ENCODE peak calls at places on chromosomes 11 and 22, in five cellular contexts. One of them, this sample, is unnamed.

GRCh38 chr22:37534445-37534844 is 15.2 kb upstream of the CARD10 start:
- DNase-seq in mesendoderm: no peak
- DNase-seq in IMR-90: no peak
- DNase-seq in H1: no peak
- DNase-seq in mesenchymal stem cell: no peak
- DNase-seq in this sample: no peak

GRCh38 chr11:34214961-34215805 is 109.8 kb downstream of the NAT10 start:
- DNase-seq in mesendoderm: peak; percentile 58
- DNase-seq in IMR-90: peak; percentile 78
- DNase-seq in H1: no peak
- DNase-seq in mesenchymal stem cell: peak; percentile 32
- DNase-seq in this sample: no peak

GRCh38 chr11:113401718-113402117 is 14.1 kb downstream of the ANKK1 start:
- DNase-seq in mesendoderm: no peak
- DNase-seq in IMR-90: no peak
- DNase-seq in H1: no peak
- DNase-seq in mesenchymal stem cell: no peak
- DNase-seq in this sample: no peak

GRCh38 chr22:43088979-43089717 is at the start of gene TTLL1:
- DNase-seq in mesendoderm: peak; percentile 94
- DNase-seq in IMR-90: peak; percentile 75
- DNase-seq in H1: peak; percentile 95
- DNase-seq in mesenchymal stem cell: peak; percentile 87
- DNase-seq in this sample: peak; percentile 62

GRCh38 chr11:32931605-32932004 is 39.0 kb downstream of the QSER1 start:
- DNase-seq in mesendoderm: no peak
- DNase-seq in IMR-90: peak; percentile 3
- DNase-seq in H1: no peak
- DNase-seq in mesenchymal stem cell: no peak
- DNase-seq in this sample: no peak

GRCh38 chr11:10925149-10925926 is 67.5 kb upstream of the ZBED5 start:
- DNase-seq in mesendoderm: peak; percentile 86
- DNase-seq in IMR-90: no peak
- DNase-seq in H1: no peak
- DNase-seq in mesenchymal stem cell: no peak
- DNase-seq in this sample: no peak

GRCh38 chr11:55497068-55497467 is 57.2 kb upstream of the OR4C15 start:
- DNase-seq in mesendoderm: no peak
- DNase-seq in IMR-90: no peak
- DNase-seq in H1: no peak
- DNase-seq in mesenchymal stem cell: no peak
- DNase-seq in this sample: no peak

GRCh38 chr11:10728154-10728553 is 22.9 kb upstream of the CTR9 start:
- DNase-seq in mesendoderm: peak; percentile 26
- DNase-seq in IMR-90: no peak
- DNase-seq in H1: no peak
- DNase-seq in mesenchymal stem cell: peak; percentile 41
- DNase-seq in this sample: no peak

GRCh38 chr22:34414467-34415440 is 494.5 kb upstream of the LARGE1 start:
- DNase-seq in mesendoderm: peak; percentile 98
- DNase-seq in IMR-90: no peak
- DNase-seq in H1: peak; percentile 77
- DNase-seq in mesenchymal stem cell: no peak
- DNase-seq in this sample: peak; percentile 87

GRCh38 chr22:49568751-49569285 is 258.9 kb downstream of the BRD1 start:
- DNase-seq in mesendoderm: no peak
- DNase-seq in IMR-90: no peak
- DNase-seq in H1: peak; percentile 48
- DNase-seq in mesenchymal stem cell: no peak
- DNase-seq in this sample: no peak

GRCh38 chr11:123122341-123122740 is 60.4 kb upstream of the HSPA8 start:
- DNase-seq in mesendoderm: no peak
- DNase-seq in IMR-90: peak; percentile 78
- DNase-seq in H1: no peak
- DNase-seq in mesenchymal stem cell: peak; percentile 90
- DNase-seq in this sample: no peak

GRCh38 chr11:70486731-70487130 is 88.4 kb downstream of the CTTN start:
- DNase-seq in mesendoderm: no peak
- DNase-seq in IMR-90: no peak
- DNase-seq in H1: no peak
- DNase-seq in mesenchymal stem cell: no peak
- DNase-seq in this sample: no peak

GRCh38 chr11:7499046-7499445 is 13.7 kb downstream of the OLFML1 start:
- DNase-seq in mesendoderm: no peak
- DNase-seq in IMR-90: no peak
- DNase-seq in H1: no peak
- DNase-seq in mesenchymal stem cell: no peak
- DNase-seq in this sample: no peak

GRCh38 chr11:17779861-17780594 is 45.4 kb downstream of the KCNC1 start:
- DNase-seq in mesendoderm: no peak
- DNase-seq in IMR-90: no peak
- DNase-seq in H1: no peak
- DNase-seq in mesenchymal stem cell: no peak
- DNase-seq in this sample: no peak

GRCh38 chr11:27204527-27204926 is 158.5 kb downstream of the CCDC34 start:
- DNase-seq in mesendoderm: no peak
- DNase-seq in IMR-90: no peak
- DNase-seq in H1: peak; percentile 63
- DNase-seq in mesenchymal stem cell: no peak
- DNase-seq in this sample: no peak

DNA sequence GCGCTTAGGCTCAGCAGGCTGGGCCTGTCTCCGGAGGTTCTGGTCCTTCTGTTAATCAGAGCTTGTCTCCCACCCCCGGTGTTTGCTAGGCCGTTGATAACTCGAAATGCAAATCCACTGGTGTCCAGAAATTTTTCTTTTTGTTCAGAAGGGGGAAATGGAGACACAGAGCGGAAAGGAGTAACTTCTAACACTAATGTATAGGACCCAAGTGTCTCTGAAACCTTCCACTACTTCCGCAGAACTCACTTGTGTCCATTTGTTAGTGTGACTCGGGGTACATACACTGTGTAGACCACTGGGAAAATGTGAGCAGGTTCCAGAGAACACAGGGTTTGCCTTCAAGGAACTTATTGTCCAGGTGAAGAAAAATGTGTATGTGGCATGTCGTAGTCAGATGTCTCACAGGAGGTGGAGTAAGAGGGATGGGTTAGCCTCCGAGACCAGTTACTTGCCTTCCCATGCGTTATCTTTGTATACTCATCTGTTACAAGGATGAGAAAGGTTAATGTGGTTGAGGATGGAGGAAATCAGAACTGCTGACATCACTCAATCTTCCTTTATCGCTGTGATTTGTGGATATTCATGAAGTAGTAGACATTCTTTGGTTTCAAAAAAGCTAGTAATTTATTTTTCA is 823 bp downstream of the ARCN1 start:
- DNase-seq in mesendoderm: peak; percentile 48
- DNase-seq in IMR-90: peak; percentile 75
- DNase-seq in H1: no peak
- DNase-seq in mesenchymal stem cell: peak; percentile 69
- DNase-seq in this sample: peak; percentile 11
- H2AK5ac ChIP-seq in mesendoderm: peak overlapping the region; percentile 82
- H2AK5ac ChIP-seq in IMR-90: peak overlapping the region; percentile 99
- H2AK5ac ChIP-seq in H1: no peak overlapping the region
- H2AK5ac ChIP-seq in mesenchymal stem cell: peak overlapping the region; percentile 79
- H2AK5ac ChIP-seq in this sample: peak overlapping the region; percentile 82

GRCh38 chr11:67584881-67585873 is 1.6 kb downstream of the GSTP1 start:
- DNase-seq in mesendoderm: peak; percentile 40
- DNase-seq in IMR-90: no peak
- DNase-seq in H1: no peak
- DNase-seq in mesenchymal stem cell: peak; percentile 21
- DNase-seq in this sample: no peak
- H3K4me3 ChIP-seq in mesendoderm: peak overlapping the region; percentile 79
- H3K4me3 ChIP-seq in IMR-90: peak overlapping the region; percentile 77
- H3K4me3 ChIP-seq in H1: peak overlapping the region; percentile 76
- H3K4me3 ChIP-seq in mesenchymal stem cell: peak overlapping the region; percentile 85
- H3K4me3 ChIP-seq in this sample: peak overlapping the region; percentile 88

GRCh38 chr11:65169164-65169641 is 830 bp upstream of the SPDYC start:
- DNase-seq in mesendoderm: no peak
- DNase-seq in IMR-90: peak; percentile 55
- DNase-seq in H1: no peak
- DNase-seq in mesenchymal stem cell: peak; percentile 59
- DNase-seq in this sample: no peak

GRCh38 chr11:65166893-65167292 is 3.1 kb upstream of the SPDYC start:
- DNase-seq in mesendoderm: no peak
- DNase-seq in IMR-90: no peak
- DNase-seq in H1: no peak
- DNase-seq in mesenchymal stem cell: no peak
- DNase-seq in this sample: no peak

GRCh38 chr11:65172600-65172999 is 2.6 kb downstream of the SPDYC start:
- DNase-seq in mesendoderm: no peak
- DNase-seq in IMR-90: no peak
- DNase-seq in H1: no peak
- DNase-seq in mesenchymal stem cell: no peak
- DNase-seq in this sample: no peak

GRCh38 chr11:65165847-65166317 is 4.2 kb upstream of the SPDYC start:
- DNase-seq in mesendoderm: no peak
- DNase-seq in IMR-90: no peak
- DNase-seq in H1: no peak
- DNase-seq in mesenchymal stem cell: no peak
- DNase-seq in this sample: no peak

DNA sequence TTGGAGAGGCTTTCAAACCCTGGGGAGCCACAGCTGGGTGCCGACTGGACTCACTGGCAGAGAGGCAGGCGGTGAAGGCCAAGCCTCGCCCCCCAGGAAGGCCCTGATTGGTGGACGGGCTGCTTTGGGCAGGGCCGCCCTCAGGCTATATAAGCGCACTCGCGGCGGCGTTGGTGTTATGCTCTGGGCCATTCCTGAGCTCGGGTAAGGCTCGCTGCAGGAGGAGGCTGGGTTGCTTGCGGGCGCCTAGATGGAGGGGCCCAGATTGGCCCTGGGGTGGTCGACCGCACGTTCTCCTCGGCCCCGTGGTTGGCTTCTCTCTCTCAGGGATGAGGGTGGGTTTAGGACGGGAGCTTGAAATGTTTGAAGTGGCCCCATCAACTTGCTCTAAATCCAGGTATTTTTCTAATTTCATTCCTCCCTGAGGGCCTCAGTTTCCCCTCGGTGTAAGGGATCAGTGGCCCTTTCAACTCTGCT is at the start of gene SPDYC:
- DNase-seq in mesendoderm: peak; percentile 50
- DNase-seq in IMR-90: no peak
- DNase-seq in H1: peak; percentile 62
- DNase-seq in mesenchymal stem cell: no peak
- DNase-seq in this sample: no peak
- H2BK15ac ChIP-seq in mesendoderm: no peak within 1 kb of the TSS
- H2BK15ac ChIP-seq in IMR-90: peak within 1 kb of the TSS; percentile 75
- H2BK15ac ChIP-seq in H1: peak within 1 kb of the TSS; percentile 81
- H2BK15ac ChIP-seq in mesenchymal stem cell: no peak within 1 kb of the TSS
- H2BK15ac ChIP-seq in this sample: no peak within 1 kb of the TSS

GRCh38 chr11:2826679-2827056 is 58.9 kb downstream of the CDKN1C start:
- DNase-seq in mesendoderm: peak; percentile 23
- DNase-seq in IMR-90: no peak
- DNase-seq in H1: no peak
- DNase-seq in mesenchymal stem cell: peak; percentile 23
- DNase-seq in this sample: no peak
- H2AK5ac ChIP-seq in mesendoderm: no peak overlapping the region
- H2AK5ac ChIP-seq in IMR-90: peak overlapping the region; percentile 99
- H2AK5ac ChIP-seq in H1: peak overlapping the region; percentile 24
- H2AK5ac ChIP-seq in mesenchymal stem cell: peak overlapping the region; percentile 95
- H2AK5ac ChIP-seq in this sample: peak overlapping the region; percentile 94

DNA sequence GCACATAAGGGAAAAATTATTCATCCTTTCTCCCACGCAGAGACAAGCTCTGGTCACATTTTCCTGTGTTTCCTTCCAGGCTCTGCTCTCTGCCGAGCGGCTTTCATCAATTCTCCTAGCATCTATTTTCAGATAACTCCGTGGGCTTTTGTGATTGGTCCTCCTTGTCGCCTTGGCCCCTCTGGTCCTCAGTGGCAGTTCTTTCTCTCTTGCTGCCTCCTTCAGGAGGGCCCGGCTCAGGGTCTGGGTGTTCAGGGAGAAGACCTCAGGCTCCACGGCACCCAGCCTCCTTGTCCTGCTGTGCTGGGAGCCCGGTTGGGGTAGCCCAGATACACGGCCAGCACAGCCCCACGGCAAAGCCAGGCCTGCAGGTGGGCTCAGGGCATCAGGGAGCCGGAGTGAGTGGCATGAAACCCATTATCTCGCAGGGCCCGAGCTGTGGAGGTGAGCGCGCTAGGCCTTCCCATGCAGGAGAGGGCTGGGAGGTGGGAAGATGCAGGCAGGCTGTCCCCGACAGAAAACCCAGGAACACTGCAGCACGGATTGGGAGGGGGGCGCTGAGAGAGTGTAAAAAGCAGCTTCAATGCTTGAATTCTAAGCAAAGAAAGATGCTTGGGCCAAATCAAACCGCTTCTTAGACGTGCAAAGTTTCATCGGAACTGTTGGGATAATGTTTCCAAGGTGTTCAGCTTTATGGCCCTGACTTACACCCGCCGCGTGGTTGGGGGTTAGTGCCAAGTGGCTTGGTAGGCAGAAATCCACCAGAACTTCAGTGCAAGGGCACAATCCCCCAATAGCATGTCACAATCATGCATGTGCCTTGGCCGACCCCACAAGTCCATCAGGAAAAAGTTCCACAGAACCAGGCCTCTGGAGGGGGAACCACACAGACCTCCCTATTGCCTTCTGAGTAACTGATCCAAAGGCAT is 81.9 kb upstream of the WNT7B start:
- DNase-seq in mesendoderm: no peak
- DNase-seq in IMR-90: no peak
- DNase-seq in H1: no peak
- DNase-seq in mesenchymal stem cell: no peak
- DNase-seq in this sample: no peak
- H3K4me3 ChIP-seq in mesendoderm: no peak overlapping the region
- H3K4me3 ChIP-seq in IMR-90: no peak overlapping the region
- H3K4me3 ChIP-seq in H1: no peak overlapping the region
- H3K4me3 ChIP-seq in mesenchymal stem cell: peak overlapping the region; percentile 87
- H3K4me3 ChIP-seq in this sample: no peak overlapping the region

GRCh38 chr11:75633409-75634011 is 35.3 kb downstream of the MAP6 start:
- DNase-seq in mesendoderm: peak; percentile 42
- DNase-seq in IMR-90: no peak
- DNase-seq in H1: no peak
- DNase-seq in mesenchymal stem cell: no peak
- DNase-seq in this sample: no peak
- H2BK15ac ChIP-seq in mesendoderm: no peak overlapping the region
- H2BK15ac ChIP-seq in IMR-90: peak overlapping the region; percentile 23
- H2BK15ac ChIP-seq in H1: peak overlapping the region; percentile 14
- H2BK15ac ChIP-seq in mesenchymal stem cell: no peak overlapping the region
- H2BK15ac ChIP-seq in this sample: no peak overlapping the region

GRCh38 chr11:69431893-69432738 is 49.3 kb upstream of the LINC01488 start:
- DNase-seq in mesendoderm: no peak
- DNase-seq in IMR-90: no peak
- DNase-seq in H1: no peak
- DNase-seq in mesenchymal stem cell: no peak
- DNase-seq in this sample: no peak

GRCh38 chr11:69433741-69434140 is 47.7 kb upstream of the LINC01488 start:
- DNase-seq in mesendoderm: no peak
- DNase-seq in IMR-90: no peak
- DNase-seq in H1: no peak
- DNase-seq in mesenchymal stem cell: no peak
- DNase-seq in this sample: no peak

GRCh38 chr11:69436041-69436982 is 45.2 kb upstream of the LINC01488 start:
- DNase-seq in mesendoderm: no peak
- DNase-seq in IMR-90: no peak
- DNase-seq in H1: no peak
- DNase-seq in mesenchymal stem cell: no peak
- DNase-seq in this sample: no peak

GRCh38 chr11:69435161-69435990 is 46.1 kb upstream of the LINC01488 start:
- DNase-seq in mesendoderm: peak; percentile 52
- DNase-seq in IMR-90: no peak
- DNase-seq in H1: no peak
- DNase-seq in mesenchymal stem cell: no peak
- DNase-seq in this sample: no peak

GRCh38 chr11:69434341-69434960 is 47.0 kb upstream of the LINC01488 start:
- DNase-seq in mesendoderm: peak; percentile 92
- DNase-seq in IMR-90: no peak
- DNase-seq in H1: no peak
- DNase-seq in mesenchymal stem cell: no peak
- DNase-seq in this sample: no peak
- H2AK5ac ChIP-seq in mesendoderm: no peak overlapping the region
- H2AK5ac ChIP-seq in IMR-90: peak overlapping the region; percentile 24
- H2AK5ac ChIP-seq in H1: peak overlapping the region; percentile 87
- H2AK5ac ChIP-seq in mesenchymal stem cell: peak overlapping the region; percentile 43
- H2AK5ac ChIP-seq in this sample: peak overlapping the region; percentile 94